ENCODE peak calls at places on chromosome 1, in eight cellular contexts. One of them, this sample, is unnamed.

GRCh38 chr1:39261712-39262221 is 57.3 kb downstream of the MACF1 start:
- DNase-seq in activated CD4-positive, alpha-beta T cell treated with anti-CD3 and anti-CD28 coated beads for 24 hours: no peak
- DNase-seq in body of pancreas: no peak
- DNase-seq in cardiac muscle cell: peak
- DNase-seq in CD8-positive, alpha-beta T cell: no peak
- DNase-seq in SK-N-SH: no peak
- DNase-seq in RWPE1: no peak
- DNase-seq in GM12865: no peak
- DNase-seq in this sample: no peak

GRCh38 chr1:14922942-14923341 is 230.6 kb upstream of the TMEM51 start:
- DNase-seq in activated CD4-positive, alpha-beta T cell treated with anti-CD3 and anti-CD28 coated beads for 24 hours: no peak
- DNase-seq in body of pancreas: no peak
- DNase-seq in cardiac muscle cell: no peak
- DNase-seq in CD8-positive, alpha-beta T cell: no peak
- DNase-seq in SK-N-SH: no peak
- DNase-seq in RWPE1: no peak
- DNase-seq in GM12865: no peak
- DNase-seq in this sample: no peak

GRCh38 chr1:158060001-158060400 is 66.6 kb downstream of the KIRREL1 start:
- DNase-seq in activated CD4-positive, alpha-beta T cell treated with anti-CD3 and anti-CD28 coated beads for 24 hours: no peak
- DNase-seq in body of pancreas: no peak
- DNase-seq in cardiac muscle cell: no peak
- DNase-seq in CD8-positive, alpha-beta T cell: no peak
- DNase-seq in SK-N-SH: no peak
- DNase-seq in RWPE1: no peak
- DNase-seq in GM12865: no peak
- DNase-seq in this sample: no peak

GRCh38 chr1:193042766-193043691 is 16.1 kb downstream of the UCHL5 start:
- DNase-seq in activated CD4-positive, alpha-beta T cell treated with anti-CD3 and anti-CD28 coated beads for 24 hours: no peak
- DNase-seq in body of pancreas: no peak
- DNase-seq in cardiac muscle cell: no peak
- DNase-seq in CD8-positive, alpha-beta T cell: no peak
- DNase-seq in SK-N-SH: no peak
- DNase-seq in RWPE1: no peak
- DNase-seq in GM12865: no peak
- DNase-seq in this sample: no peak

GRCh38 chr1:94061513-94062443 is 59.2 kb downstream of the ABCA4 start:
- DNase-seq in activated CD4-positive, alpha-beta T cell treated with anti-CD3 and anti-CD28 coated beads for 24 hours: peak
- DNase-seq in body of pancreas: peak
- DNase-seq in cardiac muscle cell: peak
- DNase-seq in CD8-positive, alpha-beta T cell: peak
- DNase-seq in SK-N-SH: peak
- DNase-seq in RWPE1: peak
- DNase-seq in GM12865: peak
- DNase-seq in this sample: peak

GRCh38 chr1:226604846-226605572 is 56.4 kb downstream of the STUM start:
- DNase-seq in activated CD4-positive, alpha-beta T cell treated with anti-CD3 and anti-CD28 coated beads for 24 hours: no peak
- DNase-seq in body of pancreas: no peak
- DNase-seq in cardiac muscle cell: no peak
- DNase-seq in CD8-positive, alpha-beta T cell: no peak
- DNase-seq in SK-N-SH: no peak
- DNase-seq in RWPE1: no peak
- DNase-seq in GM12865: no peak
- DNase-seq in this sample: no peak

GRCh38 chr1:69943030-69943429 is 262.3 kb downstream of the LRRC40 start:
- DNase-seq in activated CD4-positive, alpha-beta T cell treated with anti-CD3 and anti-CD28 coated beads for 24 hours: no peak
- DNase-seq in body of pancreas: no peak
- DNase-seq in cardiac muscle cell: no peak
- DNase-seq in CD8-positive, alpha-beta T cell: no peak
- DNase-seq in SK-N-SH: no peak
- DNase-seq in RWPE1: no peak
- DNase-seq in GM12865: no peak
- DNase-seq in this sample: no peak

GRCh38 chr1:30807318-30808066 is 49.9 kb upstream of the LAPTM5 start:
- DNase-seq in activated CD4-positive, alpha-beta T cell treated with anti-CD3 and anti-CD28 coated beads for 24 hours: no peak
- DNase-seq in body of pancreas: no peak
- DNase-seq in cardiac muscle cell: peak
- DNase-seq in CD8-positive, alpha-beta T cell: no peak
- DNase-seq in SK-N-SH: peak
- DNase-seq in RWPE1: no peak
- DNase-seq in GM12865: no peak
- DNase-seq in this sample: no peak

GRCh38 chr1:214377886-214378285 is 96.9 kb downstream of the SMYD2 start:
- DNase-seq in activated CD4-positive, alpha-beta T cell treated with anti-CD3 and anti-CD28 coated beads for 24 hours: no peak
- DNase-seq in body of pancreas: no peak
- DNase-seq in cardiac muscle cell: peak
- DNase-seq in CD8-positive, alpha-beta T cell: no peak
- DNase-seq in SK-N-SH: no peak
- DNase-seq in RWPE1: no peak
- DNase-seq in GM12865: no peak
- DNase-seq in this sample: no peak

This sample was measured in HL-60.